ENCODE peak calls at places on chromosomes 1 and 21, in eight cellular contexts. H is heart right ventricle, O is lung microvascular endothelial cell, K is fibroblast of the aortic adventitia, F is fibroblast of mammary gland, M is substantia nigra, B is GM19239, I is mucosa of descending colon. R is an unnamed sample.

GRCh38 chr1:244154882-244155531 is 103.9 kb downstream of the ZBTB18 start:
- DNase-seq in H (no peak), O (peak; percentile 7), K (no peak), F (no peak), M (peak; percentile 51), B (no peak), I (no peak), R (no peak)

GRCh38 chr21:31351438-31351837 is 7.4 kb upstream of the TIAM1 start:
- DNase-seq in H (no peak), O (no peak), K (peak; percentile 28), F (peak; percentile 60), M (no peak), B (no peak), I (no peak), R (no peak)

GRCh38 chr21:45460611-45461368 is 55.8 kb downstream of the COL18A1 start:
- DNase-seq in H (no peak), O (no peak), K (peak; percentile 90), F (peak; percentile 74), M (no peak), B (no peak), I (no peak), R (no peak)

GRCh38 chr1:205186191-205186590 is 25.3 kb downstream of the DSTYK start:
- DNase-seq in H (no peak), O (no peak), K (no peak), F (no peak), M (no peak), B (no peak), I (no peak), R (no peak)

GRCh38 chr1:108503062-108503740 is 53.1 kb downstream of the NBPF6 start:
- DNase-seq in H (no peak), O (no peak), K (peak; percentile 90), F (peak; percentile 58), M (no peak), B (no peak), I (no peak), R (no peak)

GRCh38 chr1:1006305-1007159 is 6.6 kb upstream of the HES4 start:
- DNase-seq in H (no peak), O (peak; percentile 58), K (no peak), F (no peak), M (no peak), B (no peak), I (peak; percentile 84), R (peak; percentile 11)

GRCh38 chr1:244089561-244089960 is 38.5 kb downstream of the ZBTB18 start:
- DNase-seq in H (no peak), O (no peak), K (peak; percentile 63), F (no peak), M (no peak), B (no peak), I (no peak), R (no peak)

GRCh38 chr1:109918077-109918606 is 7.5 kb downstream of the CSF1 start:
- DNase-seq in H (no peak), O (no peak), K (no peak), F (no peak), M (no peak), B (no peak), I (no peak), R (no peak)

GRCh38 chr21:31941694-31942093 is 68.9 kb downstream of the HUNK start:
- DNase-seq in H (no peak), O (no peak), K (no peak), F (no peak), M (no peak), B (no peak), I (no peak), R (no peak)

GRCh38 chr21:15966651-15967050 is 236.9 kb downstream of the USP25 start:
- DNase-seq in H (no peak), O (no peak), K (no peak), F (no peak), M (no peak), B (no peak), I (no peak), R (no peak)

GRCh38 chr1:94922756-94923465 is 4.0 kb downstream of the CNN3 start:
- DNase-seq in H (no peak), O (peak; percentile 34), K (peak; percentile 88), F (peak; percentile 65), M (no peak), B (no peak), I (no peak), R (no peak)